ENCODE peak calls at places on chromosomes 4 and X, in six cellular contexts. One of them, this sample, is unnamed.

GRCh38 chrX:85052636-85053343 is 49.1 kb downstream of the APOOL start:
- DNase-seq in IMR-90: peak; percentile 86
- DNase-seq in transverse colon: no peak
- DNase-seq in tibial artery: no peak
- DNase-seq in CD4-positive, alpha-beta memory T cell: no peak
- DNase-seq in right lobe of liver: no peak
- DNase-seq in this sample: no peak

GRCh38 chrX:39945709-39946108 is 152.0 kb downstream of the BCOR start:
- DNase-seq in transverse colon: no peak
- DNase-seq in IMR-90: no peak
- DNase-seq in CD4-positive, alpha-beta memory T cell: no peak
- DNase-seq in tibial artery: no peak
- DNase-seq in right lobe of liver: no peak
- DNase-seq in this sample: no peak

GRCh38 chrX:44317196-44317595 is 26.3 kb downstream of the EFHC2 start:
- DNase-seq in tibial artery: no peak
- DNase-seq in CD4-positive, alpha-beta memory T cell: no peak
- DNase-seq in transverse colon: no peak
- DNase-seq in IMR-90: no peak
- DNase-seq in right lobe of liver: no peak
- DNase-seq in this sample: no peak

GRCh38 chr4:2799971-2800690 is 7.2 kb downstream of the SH3BP2 start:
- DNase-seq in IMR-90: no peak
- DNase-seq in right lobe of liver: peak; percentile 50
- DNase-seq in CD4-positive, alpha-beta memory T cell: no peak
- DNase-seq in transverse colon: peak; percentile 9
- DNase-seq in tibial artery: peak; percentile 66
- DNase-seq in this sample: no peak

GRCh38 chr4:105496899-105497298 is 23.0 kb upstream of the PPA2 start:
- DNase-seq in tibial artery: no peak
- DNase-seq in CD4-positive, alpha-beta memory T cell: no peak
- DNase-seq in transverse colon: no peak
- DNase-seq in IMR-90: no peak
- DNase-seq in right lobe of liver: no peak
- DNase-seq in this sample: no peak

GRCh38 chr4:169311643-169312365 is 41.0 kb upstream of the SH3RF1 start:
- DNase-seq in transverse colon: no peak
- DNase-seq in CD4-positive, alpha-beta memory T cell: no peak
- DNase-seq in IMR-90: peak; percentile 59
- DNase-seq in right lobe of liver: no peak
- DNase-seq in tibial artery: no peak
- DNase-seq in this sample: no peak

GRCh38 chrX:136725446-136726104 is 55.2 kb downstream of the ARHGEF6 start:
- DNase-seq in transverse colon: no peak
- DNase-seq in CD4-positive, alpha-beta memory T cell: no peak
- DNase-seq in right lobe of liver: no peak
- DNase-seq in tibial artery: peak; percentile 73
- DNase-seq in IMR-90: peak; percentile 72
- DNase-seq in this sample: no peak

GRCh38 chr4:147163311-147163710 is 217.6 kb upstream of the TTC29 start:
- DNase-seq in transverse colon: no peak
- DNase-seq in CD4-positive, alpha-beta memory T cell: no peak
- DNase-seq in IMR-90: no peak
- DNase-seq in tibial artery: no peak
- DNase-seq in right lobe of liver: no peak
- DNase-seq in this sample: no peak

GRCh38 chr4:123127218-123127617 is 204.8 kb upstream of the NUDT6 start:
- DNase-seq in IMR-90: peak; percentile 42
- DNase-seq in right lobe of liver: no peak
- DNase-seq in tibial artery: no peak
- DNase-seq in transverse colon: no peak
- DNase-seq in CD4-positive, alpha-beta memory T cell: no peak
- DNase-seq in this sample: no peak

GRCh38 chrX:148914783-148915182 is 414.4 kb downstream of the AFF2 start:
- DNase-seq in right lobe of liver: no peak
- DNase-seq in CD4-positive, alpha-beta memory T cell: no peak
- DNase-seq in transverse colon: no peak
- DNase-seq in IMR-90: no peak
- DNase-seq in tibial artery: no peak
- DNase-seq in this sample: no peak

GRCh38 chr4:111435986-111436744 is 709.1 kb upstream of the FAM241A start:
- DNase-seq in CD4-positive, alpha-beta memory T cell: no peak
- DNase-seq in right lobe of liver: no peak
- DNase-seq in IMR-90: no peak
- DNase-seq in tibial artery: no peak
- DNase-seq in transverse colon: no peak
- DNase-seq in this sample: no peak

DNA sequence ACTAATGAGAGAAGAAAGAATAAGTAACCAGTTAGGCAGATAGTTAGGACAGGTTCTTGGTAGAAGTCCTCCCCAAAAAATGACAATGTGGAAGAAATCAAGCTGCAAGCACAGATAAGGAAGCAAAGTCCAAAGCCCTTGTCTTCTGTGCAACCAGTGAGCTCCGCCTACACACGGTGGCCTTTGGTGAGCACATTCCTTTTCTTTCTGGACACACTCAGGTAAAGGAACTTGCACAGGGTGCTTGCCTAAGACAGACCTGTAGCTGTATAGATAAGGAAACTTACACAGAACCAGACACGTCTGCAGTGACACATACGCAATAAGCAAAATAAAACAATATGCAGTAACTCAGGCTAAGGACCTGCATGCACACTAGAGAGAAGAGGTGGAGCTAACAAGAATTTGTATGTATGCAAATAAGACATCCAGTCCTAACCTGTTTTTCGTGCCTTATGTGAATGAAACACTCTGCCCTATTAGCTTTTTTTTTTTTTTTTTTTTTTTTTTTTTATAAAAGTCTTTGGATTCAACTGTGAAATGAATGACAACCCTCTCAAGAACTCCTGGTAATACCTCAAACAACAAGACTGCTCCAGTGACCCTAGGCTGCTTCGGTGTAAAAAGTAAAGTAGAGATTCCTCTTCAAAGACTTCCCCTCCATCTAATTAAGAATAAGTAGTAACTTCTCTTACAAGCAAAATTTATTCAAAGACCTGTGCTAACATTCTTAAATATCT is 48.8 kb downstream of the UGT2B10 start:
- DNase-seq in CD4-positive, alpha-beta memory T cell: no peak
- DNase-seq in right lobe of liver: peak; percentile 78
- DNase-seq in tibial artery: no peak
- DNase-seq in transverse colon: peak; percentile 73
- DNase-seq in IMR-90: no peak
- DNase-seq in this sample: no peak
- H3K4me1 ChIP-seq in CD4-positive, alpha-beta memory T cell: no peaks in the 10 kb centered on the region
- H3K4me1 ChIP-seq in right lobe of liver: peaks cover 22% of the 10 kb centered on the region
- H3K4me1 ChIP-seq in tibial artery: no peaks in the 10 kb centered on the region
- H3K4me1 ChIP-seq in transverse colon: peaks cover 3% of the 10 kb centered on the region
- H3K4me1 ChIP-seq in IMR-90: no peaks in the 10 kb centered on the region
- H3K4me1 ChIP-seq in this sample: no peaks in the 10 kb centered on the region

GRCh38 chr4:156442961-156443360 is 489.3 kb upstream of the CTSO start:
- DNase-seq in tibial artery: no peak
- DNase-seq in IMR-90: no peak
- DNase-seq in CD4-positive, alpha-beta memory T cell: no peak
- DNase-seq in transverse colon: no peak
- DNase-seq in right lobe of liver: no peak
- DNase-seq in this sample: no peak

GRCh38 chr4:156443488-156443887 is 489.8 kb upstream of the CTSO start:
- DNase-seq in IMR-90: no peak
- DNase-seq in CD4-positive, alpha-beta memory T cell: no peak
- DNase-seq in right lobe of liver: no peak
- DNase-seq in transverse colon: no peak
- DNase-seq in tibial artery: no peak
- DNase-seq in this sample: no peak

DNA sequence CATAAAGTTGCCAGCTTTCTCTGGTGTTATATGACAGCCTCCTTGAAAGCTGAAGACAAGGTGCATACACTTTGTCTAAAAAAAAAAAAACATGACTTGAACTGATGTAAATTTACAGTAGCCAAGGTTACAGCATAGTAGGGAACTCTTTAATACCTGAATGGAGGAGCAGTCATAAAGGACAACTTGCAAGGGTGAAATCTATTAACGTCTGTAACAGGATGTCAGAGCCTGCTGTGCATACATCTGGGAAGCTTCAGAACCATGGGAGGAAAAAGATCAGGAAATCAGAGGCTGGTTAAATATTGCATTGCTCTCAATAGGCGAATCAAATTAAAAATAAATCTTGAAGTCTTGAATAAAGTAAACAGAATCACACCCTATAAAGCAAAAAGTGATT is 484.0 kb upstream of the CTSO start:
- DNase-seq in transverse colon: no peak
- DNase-seq in right lobe of liver: no peak
- DNase-seq in CD4-positive, alpha-beta memory T cell: no peak
- DNase-seq in IMR-90: no peak
- DNase-seq in tibial artery: no peak
- DNase-seq in this sample: no peak
- H3K36me3 ChIP-seq in transverse colon: no peaks in the 10 kb centered on the region
- H3K36me3 ChIP-seq in right lobe of liver: no peaks in the 10 kb centered on the region
- H3K36me3 ChIP-seq in CD4-positive, alpha-beta memory T cell: no peaks in the 10 kb centered on the region
- H3K36me3 ChIP-seq in IMR-90: no peaks in the 10 kb centered on the region
- H3K36me3 ChIP-seq in tibial artery: no peaks in the 10 kb centered on the region
- H3K36me3 ChIP-seq in this sample: no peaks in the 10 kb centered on the region

GRCh38 chrX:154064637-154065435 is 32.7 kb downstream of the MECP2 start:
- DNase-seq in tibial artery: no peak
- DNase-seq in right lobe of liver: no peak
- DNase-seq in IMR-90: no peak
- DNase-seq in transverse colon: no peak
- DNase-seq in CD4-positive, alpha-beta memory T cell: no peak
- DNase-seq in this sample: no peak
- H3K4me1 ChIP-seq in tibial artery: peaks cover 29% of the 10 kb centered on the region
- H3K4me1 ChIP-seq in right lobe of liver: no peaks in the 10 kb centered on the region
- H3K4me1 ChIP-seq in IMR-90: peaks cover 2% of the 10 kb centered on the region
- H3K4me1 ChIP-seq in transverse colon: peaks cover 25% of the 10 kb centered on the region
- H3K4me1 ChIP-seq in CD4-positive, alpha-beta memory T cell: peaks cover 86% of the 10 kb centered on the region
- H3K4me1 ChIP-seq in this sample: peaks cover 6% of the 10 kb centered on the region

GRCh38 chr4:184410748-184411147 is 63.6 kb downstream of the IRF2 start:
- DNase-seq in transverse colon: no peak
- DNase-seq in IMR-90: no peak
- DNase-seq in right lobe of liver: no peak
- DNase-seq in tibial artery: no peak
- DNase-seq in CD4-positive, alpha-beta memory T cell: no peak
- DNase-seq in this sample: no peak
- H3K36me3 ChIP-seq in transverse colon: peaks cover 11% of the 10 kb centered on the region
- H3K36me3 ChIP-seq in IMR-90: peaks cover 37% of the 10 kb centered on the region
- H3K36me3 ChIP-seq in right lobe of liver: peaks cover 24% of the 10 kb centered on the region
- H3K36me3 ChIP-seq in tibial artery: peaks cover 79% of the 10 kb centered on the region
- H3K36me3 ChIP-seq in CD4-positive, alpha-beta memory T cell: peaks cover 40% of the 10 kb centered on the region
- H3K36me3 ChIP-seq in this sample: peaks cover 15% of the 10 kb centered on the region

GRCh38 chr4:145061325-145061920 is 36.6 kb downstream of the ANAPC10 start:
- DNase-seq in right lobe of liver: no peak
- DNase-seq in transverse colon: no peak
- DNase-seq in IMR-90: peak; percentile 67
- DNase-seq in CD4-positive, alpha-beta memory T cell: peak; percentile 33
- DNase-seq in tibial artery: no peak
- DNase-seq in this sample: no peak
- H3K4me1 ChIP-seq in right lobe of liver: no peaks in the 10 kb centered on the region
- H3K4me1 ChIP-seq in transverse colon: peaks cover 4% of the 10 kb centered on the region
- H3K4me1 ChIP-seq in IMR-90: no peaks in the 10 kb centered on the region
- H3K4me1 ChIP-seq in CD4-positive, alpha-beta memory T cell: peaks cover 5% of the 10 kb centered on the region
- H3K4me1 ChIP-seq in tibial artery: no peaks in the 10 kb centered on the region
- H3K4me1 ChIP-seq in this sample: peaks cover 9% of the 10 kb centered on the region

DNA sequence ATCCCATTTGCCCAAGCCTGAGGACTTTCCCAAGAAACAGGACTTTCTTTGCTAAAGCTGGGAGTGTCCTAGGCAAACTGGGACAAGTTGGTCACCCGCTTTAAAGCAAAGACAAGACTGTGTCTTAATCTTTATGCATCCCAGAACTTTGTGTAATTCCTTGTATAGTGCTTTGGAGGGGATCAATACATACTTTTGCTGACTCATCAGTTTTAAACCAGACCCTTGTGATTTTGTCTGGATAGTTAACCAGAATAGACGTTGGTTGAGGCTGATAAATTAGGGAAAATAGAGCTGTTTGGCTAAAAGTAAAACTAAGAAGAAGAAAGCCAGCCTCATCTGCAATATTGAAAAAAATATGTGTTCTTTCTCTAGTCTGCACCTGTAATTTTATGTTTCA is 82.8 kb downstream of the IL1RAPL1 start:
- DNase-seq in tibial artery: no peak
- DNase-seq in right lobe of liver: no peak
- DNase-seq in IMR-90: no peak
- DNase-seq in CD4-positive, alpha-beta memory T cell: no peak
- DNase-seq in transverse colon: no peak
- DNase-seq in this sample: no peak
- H3K36me3 ChIP-seq in tibial artery: no peaks in the 10 kb centered on the region
- H3K36me3 ChIP-seq in right lobe of liver: no peaks in the 10 kb centered on the region
- H3K36me3 ChIP-seq in IMR-90: no peaks in the 10 kb centered on the region
- H3K36me3 ChIP-seq in CD4-positive, alpha-beta memory T cell: no peaks in the 10 kb centered on the region
- H3K36me3 ChIP-seq in transverse colon: no peaks in the 10 kb centered on the region
- H3K36me3 ChIP-seq in this sample: no peaks in the 10 kb centered on the region

GRCh38 chrX:781216-782211 is 150.9 kb downstream of the SHOX start:
- DNase-seq in IMR-90: no peak
- DNase-seq in CD4-positive, alpha-beta memory T cell: no peak
- DNase-seq in tibial artery: peak; percentile 23
- DNase-seq in transverse colon: no peak
- DNase-seq in right lobe of liver: peak; percentile 15
- DNase-seq in this sample: no peak
- H3K4me1 ChIP-seq in IMR-90: no peaks in the 10 kb centered on the region
- H3K4me1 ChIP-seq in CD4-positive, alpha-beta memory T cell: no peaks in the 10 kb centered on the region
- H3K4me1 ChIP-seq in tibial artery: no peaks in the 10 kb centered on the region
- H3K4me1 ChIP-seq in transverse colon: no peaks in the 10 kb centered on the region
- H3K4me1 ChIP-seq in right lobe of liver: no peaks in the 10 kb centered on the region
- H3K4me1 ChIP-seq in this sample: no peaks in the 10 kb centered on the region

GRCh38 chr4:73053076-73053475 is 16.4 kb downstream of the COX18 start:
- DNase-seq in tibial artery: no peak
- DNase-seq in transverse colon: no peak
- DNase-seq in right lobe of liver: no peak
- DNase-seq in CD4-positive, alpha-beta memory T cell: no peak
- DNase-seq in IMR-90: peak; percentile 28
- DNase-seq in this sample: no peak

GRCh38 chr4:73053974-73054480 is 15.5 kb downstream of the COX18 start:
- DNase-seq in tibial artery: no peak
- DNase-seq in transverse colon: no peak
- DNase-seq in CD4-positive, alpha-beta memory T cell: no peak
- DNase-seq in right lobe of liver: no peak
- DNase-seq in IMR-90: peak; percentile 50
- DNase-seq in this sample: no peak

GRCh38 chr4:73051625-73052024 is 17.9 kb downstream of the COX18 start:
- DNase-seq in tibial artery: no peak
- DNase-seq in IMR-90: no peak
- DNase-seq in right lobe of liver: no peak
- DNase-seq in CD4-positive, alpha-beta memory T cell: no peak
- DNase-seq in transverse colon: no peak
- DNase-seq in this sample: no peak

DNA sequence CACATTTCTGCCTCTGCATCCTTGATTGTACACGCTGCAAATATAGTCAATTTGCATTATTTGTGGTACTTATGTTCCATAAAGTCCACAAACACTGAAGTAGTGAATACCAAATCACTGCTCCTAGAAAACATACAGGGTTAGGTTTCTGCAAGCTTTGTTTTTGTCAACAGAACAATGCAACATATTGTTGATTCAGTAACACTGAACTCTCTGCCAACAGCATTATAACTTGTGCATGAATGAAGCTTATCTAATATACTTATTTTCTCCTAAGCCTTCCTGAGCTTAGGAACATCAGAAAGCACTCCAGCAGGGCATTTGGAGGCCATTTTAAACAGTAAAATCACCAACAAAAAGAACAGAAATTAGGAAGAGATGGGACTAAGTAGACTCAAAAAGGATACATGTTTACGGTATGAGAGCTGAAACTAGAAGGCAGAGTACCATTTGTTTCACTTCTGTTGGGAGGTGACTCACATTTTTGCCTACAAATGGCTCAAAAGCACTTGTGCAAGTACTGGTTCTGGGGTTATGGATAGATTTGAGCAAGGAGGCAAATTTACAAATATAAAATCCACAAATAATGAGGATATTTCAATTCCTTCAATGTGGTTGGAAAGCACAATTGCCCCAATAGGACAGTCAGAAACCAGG is 14.1 kb downstream of the COX18 start:
- DNase-seq in tibial artery: no peak
- DNase-seq in right lobe of liver: no peak
- DNase-seq in transverse colon: no peak
- DNase-seq in CD4-positive, alpha-beta memory T cell: no peak
- DNase-seq in IMR-90: peak; percentile 13
- DNase-seq in this sample: no peak
- H3K36me3 ChIP-seq in tibial artery: peaks cover 69% of the 10 kb centered on the region
- H3K36me3 ChIP-seq in right lobe of liver: peaks cover 20% of the 10 kb centered on the region
- H3K36me3 ChIP-seq in transverse colon: peaks cover 44% of the 10 kb centered on the region
- H3K36me3 ChIP-seq in CD4-positive, alpha-beta memory T cell: peaks cover 33% of the 10 kb centered on the region
- H3K36me3 ChIP-seq in IMR-90: peaks cover 17% of the 10 kb centered on the region
- H3K36me3 ChIP-seq in this sample: peaks cover 22% of the 10 kb centered on the region

This sample was measured in lung.